ENCODE peak calls at places on chromosome 21, in four cellular contexts. R, I, N and W are unnamed samples.

GRCh38 chr21:41510500-41510899 is 2.5 kb upstream of the TMPRSS2 start:
- DNase-seq in R (peak), I (no peak), N (no peak), W (no peak)

GRCh38 chr21:26469789-26470188 is 103.3 kb downstream of the CYYR1 start:
- DNase-seq in R (no peak), I (no peak), N (no peak), W (no peak)

GRCh38 chr21:44995257-44995941 is 55.6 kb downstream of the SLX9 start:
- DNase-seq in R (no peak), I (no peak), N (no peak), W (no peak)

GRCh38 chr21:43818685-43819084 is 29.3 kb downstream of the RRP1 start:
- DNase-seq in R (no peak), I (no peak), N (no peak), W (no peak)

GRCh38 chr21:41130883-41131282 is 37.1 kb upstream of the BACE2 start:
- DNase-seq in R (no peak), I (no peak), N (no peak), W (no peak)

GRCh38 chr21:37917612-37918011 is 1.4 kb upstream of the KCNJ6 start:
- DNase-seq in R (no peak), I (no peak), N (no peak), W (no peak)

GRCh38 chr21:21688877-21689276 is 690.7 kb downstream of the NCAM2 start:
- DNase-seq in R (no peak), I (no peak), N (no peak), W (peak)

GRCh38 chr21:45478115-45478801 is 64.0 kb downstream of the SLC19A1 start:
- DNase-seq in R (peak), I (peak), N (no peak), W (peak)

GRCh38 chr21:46294647-46295176 is 8.6 kb downstream of the YBEY start:
- DNase-seq in R (no peak), I (peak), N (no peak), W (no peak)

GRCh38 chr21:45331521-45332257 is 44.0 kb upstream of the POFUT2 start:
- DNase-seq in R (no peak), I (no peak), N (no peak), W (no peak)

GRCh38 chr21:21971384-21971783 is 973.2 kb downstream of the NCAM2 start:
- DNase-seq in R (no peak), I (no peak), N (no peak), W (no peak)

GRCh38 chr21:36718951-36719501 is 20.1 kb downstream of the SIM2 start:
- DNase-seq in R (peak), I (no peak), N (no peak), W (no peak)

DNA sequence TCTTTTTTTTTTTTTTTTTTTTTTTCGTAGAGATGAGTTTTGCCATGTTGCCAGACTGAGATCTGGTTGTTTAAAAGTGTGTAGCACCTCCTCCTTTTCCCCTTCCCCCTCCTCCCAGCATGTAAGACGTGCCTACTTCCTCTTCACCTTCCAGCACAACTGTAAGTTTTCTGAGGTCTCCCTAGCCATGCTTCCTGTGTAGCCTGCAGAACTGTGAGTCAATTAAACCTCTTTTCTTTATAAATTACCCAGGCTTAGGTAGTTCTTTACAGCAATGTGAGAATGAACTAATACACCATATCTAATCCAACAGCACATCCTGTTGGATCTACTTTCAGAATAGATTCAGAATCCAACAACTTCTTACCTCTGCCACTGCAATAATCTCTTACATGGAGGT is 111.1 kb downstream of the CLIC6 start:
- DNase-seq in R (no peak), I (no peak), N (no peak), W (no peak)
- TF ChIP-seq SRF in R (no peak), I (no peak), N (no peak), W (no peak)

GRCh38 chr21:15522148-15522547 is 207.6 kb upstream of the USP25 start:
- DNase-seq in R (no peak), I (no peak), N (no peak), W (no peak)
- TF ChIP-seq TAF1 in R (no peak), I (no peak), N (no peak), W (no peak)

DNA sequence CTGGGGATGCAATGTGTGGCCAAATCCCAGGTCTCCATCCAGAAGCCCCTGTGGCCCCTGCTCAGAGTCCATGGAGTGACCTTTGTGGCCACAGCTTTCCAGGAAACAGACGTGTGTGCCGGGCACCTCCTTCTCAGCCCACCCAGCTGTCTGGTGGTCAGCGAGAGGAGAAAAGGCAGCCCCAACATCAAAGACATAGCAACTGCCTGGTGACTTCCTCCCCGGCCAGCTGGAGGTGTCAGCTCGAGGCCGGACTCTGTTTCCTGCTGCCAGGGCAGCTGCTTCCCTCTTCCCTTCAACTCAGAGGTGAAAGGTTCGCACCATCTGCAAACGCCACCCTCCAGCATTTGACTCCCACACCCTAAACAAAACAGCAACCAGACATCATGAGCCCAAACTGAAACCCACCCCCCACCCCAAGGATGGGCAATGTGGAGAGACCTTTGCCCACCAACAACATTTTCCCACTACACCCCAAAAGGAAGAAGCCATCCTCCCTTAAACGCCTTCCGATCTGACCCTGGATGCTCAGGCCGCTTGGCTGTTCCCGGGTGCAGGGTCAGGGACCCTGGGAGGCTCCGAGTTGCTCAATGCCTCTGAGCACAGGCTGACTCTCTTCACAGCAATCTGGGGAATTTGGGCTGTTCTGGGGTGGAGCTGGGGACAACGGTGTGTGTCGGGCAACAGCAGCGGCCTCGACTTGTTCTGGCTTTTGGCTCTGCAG is 162.3 kb downstream of the PSMG1 start:
- DNase-seq in R (peak), I (no peak), N (no peak), W (no peak)
- TF ChIP-seq SRF in R (no peak), I (no peak), N (no peak), W (no peak)

GRCh38 chr21:42609806-42610205 is 43.6 kb upstream of the PDE9A start:
- DNase-seq in R (no peak), I (peak), N (peak), W (no peak)
- TF ChIP-seq TAF1 in R (no peak), I (no peak), N (no peak), W (no peak)

DNA sequence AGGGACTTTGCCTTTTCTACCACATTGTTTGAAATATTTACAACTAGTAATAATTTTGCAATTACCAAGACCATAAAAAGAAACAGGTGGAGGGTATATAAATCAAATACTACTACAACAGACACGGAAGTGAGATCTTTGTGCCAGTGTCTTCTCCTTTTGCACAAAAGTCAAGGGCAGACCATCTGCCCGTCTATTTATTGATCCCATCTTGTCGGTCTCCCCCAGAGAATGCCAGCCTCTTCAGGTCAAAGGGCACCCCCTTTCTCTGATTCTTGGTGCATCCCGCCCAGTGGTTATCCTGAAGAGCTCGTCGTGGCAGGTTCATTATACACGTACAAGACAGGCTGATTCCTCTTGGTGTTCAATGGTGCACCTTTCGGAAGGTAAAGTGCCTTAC is 4.8 kb upstream of the PDE9A start:
- DNase-seq in R (no peak), I (no peak), N (no peak), W (no peak)
- TF ChIP-seq SRF in R (no peak), I (no peak), N (no peak), W (no peak)

GRCh38 chr21:35134299-35134698 is 85.2 kb upstream of the RUNX1 start:
- DNase-seq in R (no peak), I (no peak), N (no peak), W (no peak)
- TF ChIP-seq TAF1 in R (no peak), I (no peak), N (no peak), W (no peak)

DNA sequence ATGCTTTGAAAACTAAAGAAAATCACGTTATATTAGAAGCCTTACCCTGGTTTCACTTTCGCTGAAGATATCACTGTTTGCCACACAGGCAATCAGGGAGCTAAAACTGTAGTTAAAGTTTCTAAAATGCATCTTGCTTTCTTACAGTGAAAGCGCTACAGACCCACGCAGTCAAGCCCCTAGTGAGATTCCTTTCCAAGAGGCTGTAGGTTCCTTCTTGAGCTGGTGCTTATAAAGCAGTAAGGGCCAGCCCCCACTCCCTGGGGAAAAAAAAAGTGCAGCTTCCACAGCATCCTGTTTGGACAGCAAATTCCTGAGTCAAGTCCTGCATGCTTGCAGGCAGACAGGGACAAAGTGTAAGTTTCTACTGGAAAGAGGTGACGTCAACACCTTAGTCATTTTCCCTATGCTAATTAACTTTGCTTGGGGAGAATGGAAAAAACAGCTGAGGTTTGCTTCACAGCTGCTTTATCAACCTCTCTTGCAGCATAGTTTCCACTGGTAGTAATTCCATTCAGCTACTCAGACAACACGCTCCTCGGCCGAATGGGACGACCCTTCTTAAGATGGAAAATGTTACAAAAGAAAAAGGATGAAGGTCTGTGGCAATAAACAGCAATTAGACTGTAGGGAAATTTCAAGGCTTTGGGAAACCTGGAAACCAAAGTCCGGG is 14.7 kb upstream of the KCNE1 start:
- DNase-seq in R (peak), I (no peak), N (no peak), W (no peak)
- TF ChIP-seq SRF in R (no peak), I (no peak), N (no peak), W (no peak)

DNA sequence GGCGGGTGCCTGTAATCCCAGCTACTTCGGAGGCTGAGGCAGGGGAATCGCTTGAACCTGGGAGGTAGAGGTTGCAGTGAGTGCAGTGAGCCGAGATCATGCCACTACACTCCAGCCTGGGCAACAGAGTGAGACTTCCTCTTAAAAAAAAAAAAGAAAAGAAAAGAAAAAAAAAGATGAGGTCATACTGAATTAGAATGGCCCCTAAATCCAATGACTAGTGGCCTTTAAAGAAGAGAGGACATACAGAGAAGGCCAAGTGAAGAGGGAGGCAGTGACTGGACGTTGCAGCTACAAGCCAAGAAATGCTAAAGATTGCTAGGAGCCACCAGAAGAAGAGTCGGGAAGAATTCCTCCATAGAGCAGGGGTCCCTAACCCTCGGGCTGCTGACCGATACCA is 76.9 kb upstream of the TIAM1 start:
- DNase-seq in R (no peak), I (no peak), N (no peak), W (no peak)
- TF ChIP-seq TAF1 in R (no peak), I (no peak), N (no peak), W (no peak)

DNA sequence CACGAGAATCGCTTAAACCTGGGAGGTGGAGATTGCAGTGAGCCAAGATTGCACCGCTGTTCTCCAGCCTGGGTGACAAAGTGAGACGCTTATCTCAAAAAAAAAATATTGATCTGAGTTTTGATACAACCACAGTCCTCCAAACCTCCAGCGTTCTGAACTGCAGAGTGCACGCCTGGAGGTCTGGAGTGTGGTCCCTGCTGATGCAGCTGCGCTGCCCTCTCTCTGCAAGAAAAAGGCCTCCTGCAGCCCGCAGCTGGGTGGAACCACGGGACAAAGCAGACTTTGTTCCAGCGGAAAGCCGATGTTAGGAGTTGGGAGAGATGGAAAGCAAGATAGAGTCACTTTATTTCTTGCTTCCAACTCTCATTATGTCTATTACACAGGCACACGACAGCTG is 144.9 kb upstream of the SOD1 start:
- DNase-seq in R (no peak), I (no peak), N (no peak), W (peak)
- TF ChIP-seq SRF in R (no peak), I (no peak), N (no peak), W (no peak)